ENCODE peak calls at places on chromosomes 5 and 9, in six cellular contexts. One of them, this sample, is unnamed.

GRCh38 chr5:177099422-177100093 is 12.8 kb downstream of the FGFR4 start:
- DNase-seq in fibroblast of pulmonary artery: no peak
- DNase-seq in cardiac fibroblast: no peak
- DNase-seq in foreskin fibroblast: no peak
- DNase-seq in mucosa of descending colon: no peak
- DNase-seq in colonic mucosa: no peak
- DNase-seq in this sample: no peak

GRCh38 chr9:91907387-91908292 is 42.4 kb downstream of the ROR2 start:
- DNase-seq in fibroblast of pulmonary artery: no peak
- DNase-seq in cardiac fibroblast: peak
- DNase-seq in foreskin fibroblast: no peak
- DNase-seq in mucosa of descending colon: no peak
- DNase-seq in colonic mucosa: no peak
- DNase-seq in this sample: no peak

GRCh38 chr5:62306494-62307363 is 723 bp downstream of the KIF2A start:
- DNase-seq in fibroblast of pulmonary artery: peak
- DNase-seq in cardiac fibroblast: peak
- DNase-seq in foreskin fibroblast: peak
- DNase-seq in mucosa of descending colon: peak
- DNase-seq in colonic mucosa: peak
- DNase-seq in this sample: peak

GRCh38 chr9:29717576-29717975 is 2144.3 kb upstream of the C9orf72 start:
- DNase-seq in fibroblast of pulmonary artery: no peak
- DNase-seq in cardiac fibroblast: no peak
- DNase-seq in foreskin fibroblast: no peak
- DNase-seq in mucosa of descending colon: no peak
- DNase-seq in colonic mucosa: no peak
- DNase-seq in this sample: no peak

GRCh38 chr9:6605202-6605601 is 40.3 kb downstream of the GLDC start:
- DNase-seq in fibroblast of pulmonary artery: no peak
- DNase-seq in cardiac fibroblast: no peak
- DNase-seq in foreskin fibroblast: no peak
- DNase-seq in mucosa of descending colon: no peak
- DNase-seq in colonic mucosa: no peak
- DNase-seq in this sample: peak

GRCh38 chr9:131747352-131747751 is 7.5 kb upstream of the RAPGEF1 start:
- DNase-seq in fibroblast of pulmonary artery: peak
- DNase-seq in cardiac fibroblast: peak
- DNase-seq in foreskin fibroblast: peak
- DNase-seq in mucosa of descending colon: no peak
- DNase-seq in colonic mucosa: no peak
- DNase-seq in this sample: no peak

GRCh38 chr9:121399883-121400607 is 30.0 kb upstream of the STOM start:
- DNase-seq in fibroblast of pulmonary artery: peak
- DNase-seq in cardiac fibroblast: peak
- DNase-seq in foreskin fibroblast: peak
- DNase-seq in mucosa of descending colon: no peak
- DNase-seq in colonic mucosa: no peak
- DNase-seq in this sample: peak

GRCh38 chr9:108784128-108784490 is 71.7 kb downstream of the ACTL7B start:
- DNase-seq in fibroblast of pulmonary artery: no peak
- DNase-seq in cardiac fibroblast: no peak
- DNase-seq in foreskin fibroblast: no peak
- DNase-seq in mucosa of descending colon: no peak
- DNase-seq in colonic mucosa: no peak
- DNase-seq in this sample: no peak

GRCh38 chr5:119439140-119439625 is 13.1 kb upstream of the HSD17B4 start:
- DNase-seq in fibroblast of pulmonary artery: no peak
- DNase-seq in cardiac fibroblast: no peak
- DNase-seq in foreskin fibroblast: no peak
- DNase-seq in mucosa of descending colon: peak
- DNase-seq in colonic mucosa: peak
- DNase-seq in this sample: no peak

GRCh38 chr5:172559004-172559932 is 81.8 kb upstream of the NEURL1B start:
- DNase-seq in fibroblast of pulmonary artery: peak
- DNase-seq in cardiac fibroblast: peak
- DNase-seq in foreskin fibroblast: peak
- DNase-seq in mucosa of descending colon: no peak
- DNase-seq in colonic mucosa: peak
- DNase-seq in this sample: no peak

GRCh38 chr5:525916-526315 is 1.7 kb upstream of the SLC9A3 start:
- DNase-seq in fibroblast of pulmonary artery: no peak
- DNase-seq in cardiac fibroblast: no peak
- DNase-seq in foreskin fibroblast: no peak
- DNase-seq in mucosa of descending colon: no peak
- DNase-seq in colonic mucosa: no peak
- DNase-seq in this sample: no peak

GRCh38 chr5:585556-585955 is 26.6 kb upstream of the CEP72 start:
- DNase-seq in fibroblast of pulmonary artery: no peak
- DNase-seq in cardiac fibroblast: no peak
- DNase-seq in foreskin fibroblast: no peak
- DNase-seq in mucosa of descending colon: no peak
- DNase-seq in colonic mucosa: no peak
- DNase-seq in this sample: no peak

GRCh38 chr9:127418037-127418471 is 6.1 kb upstream of the ZNF79 start:
- DNase-seq in fibroblast of pulmonary artery: no peak
- DNase-seq in cardiac fibroblast: peak
- DNase-seq in foreskin fibroblast: no peak
- DNase-seq in mucosa of descending colon: no peak
- DNase-seq in colonic mucosa: no peak
- DNase-seq in this sample: peak

GRCh38 chr9:123265833-123266232 is 2.6 kb downstream of the STRBP start:
- DNase-seq in fibroblast of pulmonary artery: no peak
- DNase-seq in cardiac fibroblast: no peak
- DNase-seq in foreskin fibroblast: no peak
- DNase-seq in mucosa of descending colon: no peak
- DNase-seq in colonic mucosa: peak
- DNase-seq in this sample: peak

GRCh38 chr9:995776-996175 is 19.3 kb downstream of the DMRT3 start:
- DNase-seq in fibroblast of pulmonary artery: no peak
- DNase-seq in cardiac fibroblast: no peak
- DNase-seq in foreskin fibroblast: peak
- DNase-seq in mucosa of descending colon: no peak
- DNase-seq in colonic mucosa: no peak
- DNase-seq in this sample: no peak

GRCh38 chr5:91469517-91470165 is 86.5 kb upstream of the ARRDC3 start:
- DNase-seq in fibroblast of pulmonary artery: peak
- DNase-seq in cardiac fibroblast: no peak
- DNase-seq in foreskin fibroblast: peak
- DNase-seq in mucosa of descending colon: no peak
- DNase-seq in colonic mucosa: no peak
- DNase-seq in this sample: no peak

DNA sequence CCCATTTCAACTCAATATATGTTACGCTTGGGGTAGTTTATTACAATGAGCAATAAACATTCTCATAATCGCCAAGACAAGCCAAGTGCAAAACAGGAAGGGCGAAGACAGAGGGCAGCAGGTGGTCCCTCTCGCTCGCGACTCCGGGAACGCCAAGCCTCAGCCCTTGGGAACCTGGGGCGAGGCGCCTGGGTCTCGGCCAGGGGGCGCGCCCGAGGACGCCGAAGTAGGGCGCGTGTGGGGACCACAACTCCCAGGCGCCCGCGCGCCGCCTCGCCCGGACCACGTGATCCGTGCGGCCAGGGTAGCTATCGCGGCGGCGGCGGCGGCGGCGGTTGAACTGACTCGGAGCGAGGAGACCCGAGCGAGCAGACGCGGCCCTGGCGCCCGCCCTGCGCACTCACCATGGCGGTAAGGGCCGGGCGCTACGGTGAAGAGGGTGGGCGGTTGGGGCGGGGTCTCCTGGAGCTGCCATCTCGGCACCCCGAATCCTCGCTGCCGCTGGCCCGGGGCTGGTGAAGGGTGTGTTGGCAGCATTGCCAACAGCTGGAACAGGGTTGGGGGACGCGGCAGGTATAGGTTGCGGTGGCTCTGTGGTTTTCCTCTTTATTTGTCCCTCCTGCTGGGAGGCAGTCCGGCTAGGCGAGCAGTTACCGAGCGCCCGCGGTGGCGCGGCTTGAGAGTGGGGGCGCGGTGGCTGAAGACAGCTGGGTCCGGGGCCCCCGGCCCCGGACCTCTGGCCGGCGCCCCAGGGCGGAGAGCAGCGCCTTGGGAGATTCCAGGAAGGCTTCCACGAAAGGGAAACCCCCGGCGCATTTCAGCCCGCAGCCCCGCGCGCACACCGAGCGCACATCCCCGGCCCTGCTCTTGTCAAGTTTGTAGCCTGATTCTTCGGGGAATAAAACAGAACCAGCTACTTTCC is at the start of gene SLC31A2:
- DNase-seq in fibroblast of pulmonary artery: peak
- DNase-seq in cardiac fibroblast: peak
- DNase-seq in foreskin fibroblast: peak
- DNase-seq in mucosa of descending colon: peak
- DNase-seq in colonic mucosa: peak
- DNase-seq in this sample: peak
- TF ChIP-seq CTCF in fibroblast of pulmonary artery: no peak
- TF ChIP-seq CTCF in cardiac fibroblast: peak
- TF ChIP-seq CTCF in foreskin fibroblast: peak
- TF ChIP-seq CTCF in mucosa of descending colon: peak
- TF ChIP-seq CTCF in colonic mucosa: no peak
- TF ChIP-seq CTCF in this sample: peak

GRCh38 chr9:99222416-99223280 is 566 bp downstream of the SEC61B start:
- DNase-seq in fibroblast of pulmonary artery: no peak
- DNase-seq in cardiac fibroblast: peak
- DNase-seq in foreskin fibroblast: no peak
- DNase-seq in mucosa of descending colon: no peak
- DNase-seq in colonic mucosa: no peak
- DNase-seq in this sample: no peak

GRCh38 chr9:99226054-99226453 is 4.0 kb downstream of the SEC61B start:
- DNase-seq in fibroblast of pulmonary artery: no peak
- DNase-seq in cardiac fibroblast: peak
- DNase-seq in foreskin fibroblast: no peak
- DNase-seq in mucosa of descending colon: no peak
- DNase-seq in colonic mucosa: no peak
- DNase-seq in this sample: no peak

GRCh38 chr9:99221266-99221622 is 498 bp downstream of the ALG2 start:
- DNase-seq in fibroblast of pulmonary artery: no peak
- DNase-seq in cardiac fibroblast: no peak
- DNase-seq in foreskin fibroblast: no peak
- DNase-seq in mucosa of descending colon: no peak
- DNase-seq in colonic mucosa: no peak
- DNase-seq in this sample: no peak

GRCh38 chr9:99221623-99222415 is at the start of the genes ALG2 and SEC61B:
- DNase-seq in fibroblast of pulmonary artery: peak
- DNase-seq in cardiac fibroblast: peak
- DNase-seq in foreskin fibroblast: peak
- DNase-seq in mucosa of descending colon: peak
- DNase-seq in colonic mucosa: peak
- DNase-seq in this sample: peak

GRCh38 chr9:99224445-99224844 is 2.4 kb downstream of the SEC61B start:
- DNase-seq in fibroblast of pulmonary artery: no peak
- DNase-seq in cardiac fibroblast: no peak
- DNase-seq in foreskin fibroblast: no peak
- DNase-seq in mucosa of descending colon: no peak
- DNase-seq in colonic mucosa: no peak
- DNase-seq in this sample: no peak
- TF ChIP-seq CTCF in fibroblast of pulmonary artery: no peak
- TF ChIP-seq CTCF in cardiac fibroblast: no peak
- TF ChIP-seq CTCF in foreskin fibroblast: no peak
- TF ChIP-seq CTCF in mucosa of descending colon: no peak
- TF ChIP-seq CTCF in colonic mucosa: no peak
- TF ChIP-seq CTCF in this sample: no peak

GRCh38 chr9:80448996-80449395 is 877.2 kb downstream of the TLE4 start:
- DNase-seq in fibroblast of pulmonary artery: no peak
- DNase-seq in cardiac fibroblast: no peak
- DNase-seq in foreskin fibroblast: no peak
- DNase-seq in mucosa of descending colon: no peak
- DNase-seq in colonic mucosa: no peak
- DNase-seq in this sample: no peak
- TF ChIP-seq CTCF in fibroblast of pulmonary artery: no peak
- TF ChIP-seq CTCF in cardiac fibroblast: no peak
- TF ChIP-seq CTCF in foreskin fibroblast: no peak
- TF ChIP-seq CTCF in mucosa of descending colon: no peak
- TF ChIP-seq CTCF in colonic mucosa: no peak
- TF ChIP-seq CTCF in this sample: no peak

DNA sequence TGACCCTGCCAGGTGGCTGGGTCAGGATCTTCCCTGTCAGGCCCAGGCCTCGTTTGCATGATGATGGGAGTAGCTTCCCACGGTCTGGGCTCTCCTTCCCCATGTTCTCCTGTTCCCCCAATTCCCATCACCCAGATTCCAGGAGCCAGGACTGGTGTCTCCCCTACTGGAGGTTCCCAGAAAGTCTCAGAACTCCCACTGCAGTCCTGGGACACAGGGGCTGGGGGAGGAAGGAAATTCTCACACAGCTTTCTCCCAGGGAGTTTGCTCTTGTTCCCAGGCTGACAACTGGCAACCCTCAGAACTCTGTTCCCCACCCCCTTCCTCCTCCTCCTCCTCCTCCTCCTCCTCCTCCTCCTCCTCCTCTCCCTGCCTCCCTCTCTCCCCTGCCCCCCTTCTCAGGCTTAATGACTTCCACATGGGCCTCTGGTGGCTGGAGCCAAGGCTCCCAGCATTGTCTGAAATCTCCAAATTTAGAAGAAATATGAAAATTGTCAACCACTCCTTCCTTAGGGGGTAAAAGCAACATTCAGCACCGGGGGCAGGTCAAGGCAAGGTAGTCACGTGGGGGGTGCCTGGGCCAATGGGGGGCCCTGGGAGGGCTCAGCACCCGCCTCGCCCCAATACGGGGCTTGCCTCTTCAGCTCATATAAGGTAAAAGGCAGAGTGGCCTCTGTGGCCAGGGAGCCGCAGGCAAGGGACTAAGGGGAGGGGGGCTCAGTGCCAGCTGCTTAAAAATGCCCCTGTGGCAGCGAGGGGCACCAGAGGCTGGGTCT is 27.3 kb upstream of the IL17B start:
- DNase-seq in fibroblast of pulmonary artery: peak
- DNase-seq in cardiac fibroblast: peak
- DNase-seq in foreskin fibroblast: peak
- DNase-seq in mucosa of descending colon: peak
- DNase-seq in colonic mucosa: no peak
- DNase-seq in this sample: no peak
- TF ChIP-seq CTCF in fibroblast of pulmonary artery: peak
- TF ChIP-seq CTCF in cardiac fibroblast: peak
- TF ChIP-seq CTCF in foreskin fibroblast: peak
- TF ChIP-seq CTCF in mucosa of descending colon: no peak
- TF ChIP-seq CTCF in colonic mucosa: no peak
- TF ChIP-seq CTCF in this sample: no peak

DNA sequence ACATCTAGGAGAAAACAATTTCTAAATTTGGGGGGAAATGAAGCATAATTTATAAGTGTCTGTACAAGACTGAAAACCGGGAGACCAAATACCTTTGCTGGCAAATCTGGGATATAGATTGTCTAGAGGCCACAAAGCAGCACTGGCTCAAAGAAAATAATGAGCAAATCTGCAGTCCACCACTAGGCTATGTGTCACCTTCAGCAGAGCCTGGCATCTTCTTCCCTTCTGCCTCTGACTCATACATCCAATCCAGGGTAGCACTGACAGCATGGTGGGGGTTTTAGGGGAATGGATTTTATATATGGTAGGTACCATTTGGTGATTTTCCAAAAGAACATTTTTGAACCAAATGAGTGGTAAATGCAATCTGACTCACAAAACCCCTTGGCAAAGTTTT is 12.8 kb downstream of the FAM81B start:
- DNase-seq in fibroblast of pulmonary artery: no peak
- DNase-seq in cardiac fibroblast: no peak
- DNase-seq in foreskin fibroblast: no peak
- DNase-seq in mucosa of descending colon: no peak
- DNase-seq in colonic mucosa: no peak
- DNase-seq in this sample: no peak
- TF ChIP-seq CTCF in fibroblast of pulmonary artery: no peak
- TF ChIP-seq CTCF in cardiac fibroblast: peak
- TF ChIP-seq CTCF in foreskin fibroblast: no peak
- TF ChIP-seq CTCF in mucosa of descending colon: no peak
- TF ChIP-seq CTCF in colonic mucosa: no peak
- TF ChIP-seq CTCF in this sample: no peak

This sample was measured in GM13977.